ENCODE peak calls at places on chromosomes 13 and 19, in eight cellular contexts. F is vagina, R is K562, L is lower leg skin, G is suprapubic skin, T is testis, U is ovary, V is Peyer's patch. C is an unnamed sample.

GRCh38 chr19:31960474-31960873 is 384.9 kb upstream of the ZNF507 start:
- DNase-seq in U (no peak), R (no peak), T (no peak), G (no peak), F (no peak), V (no peak), L (no peak), C (no peak)

GRCh38 chr13:38970380-38971051 is 20.1 kb downstream of the STOML3 start:
- DNase-seq in L (no peak), G (no peak), V (no peak), R (no peak), T (no peak), F (no peak), U (no peak), C (no peak)

GRCh38 chr19:30492581-30492980 is 120.4 kb downstream of the ZNF536 start:
- DNase-seq in T (no peak), V (no peak), F (no peak), R (no peak), U (no peak), G (no peak), L (no peak), C (no peak)

GRCh38 chr13:112750570-112750969 is 60.7 kb downstream of the ATP11A start:
- DNase-seq in R (no peak), V (no peak), L (no peak), G (no peak), U (no peak), F (no peak), T (no peak), C (no peak)

GRCh38 chr19:38658462-38659306 is 11.2 kb downstream of the ACTN4 start:
- DNase-seq in U (peak), G (no peak), F (no peak), T (peak), R (no peak), V (no peak), L (peak), C (no peak)

GRCh38 chr13:104837756-104838155 is 1697.7 kb downstream of the EFNB2 start:
- DNase-seq in G (no peak), U (no peak), V (no peak), F (no peak), R (no peak), T (no peak), L (no peak), C (peak)

GRCh38 chr19:46411088-46412033 is 2.0 kb downstream of the CCDC8 start:
- DNase-seq in U (peak), T (no peak), R (peak), L (no peak), F (no peak), G (no peak), V (no peak), C (no peak)

GRCh38 chr19:42693760-42694350 is 46.4 kb downstream of the PSG3 start:
- DNase-seq in U (no peak), F (no peak), V (no peak), R (peak), L (no peak), T (peak), G (no peak), C (peak)

GRCh38 chr19:12527034-12527836 is 24.0 kb downstream of the ZNF564 start:
- DNase-seq in T (no peak), R (peak), V (no peak), G (no peak), L (no peak), U (no peak), F (no peak), C (peak)

GRCh38 chr13:72782717-72783116 is 784 bp downstream of the PIBF1 start:
- DNase-seq in L (no peak), T (no peak), U (no peak), R (peak), G (no peak), V (no peak), F (no peak), C (peak)

GRCh38 chr19:39193785-39194184 is 3.0 kb upstream of the NCCRP1 start:
- DNase-seq in F (no peak), T (no peak), G (no peak), V (no peak), R (no peak), U (no peak), L (no peak), C (no peak)

GRCh38 chr13:25847635-25848616 is 203.9 kb downstream of the SHISA2 start:
- DNase-seq in T (peak), L (no peak), U (no peak), G (no peak), V (peak), F (no peak), R (no peak), C (peak)

GRCh38 chr13:42064259-42064658 is 15.8 kb downstream of the DGKH start:
- DNase-seq in T (no peak), U (no peak), R (no peak), V (no peak), G (no peak), L (no peak), F (no peak), C (no peak)

GRCh38 chr13:28636677-28637317 is 22.1 kb upstream of the POMP start:
- DNase-seq in F (no peak), G (no peak), U (no peak), R (peak), V (peak), T (peak), L (peak), C (peak)

GRCh38 chr19:10285393-10285792 is 1.4 kb upstream of the ICAM4 start:
- DNase-seq in R (peak), F (no peak), G (no peak), T (no peak), L (no peak), U (no peak), V (no peak), C (peak)

GRCh38 chr19:44498988-44499387 is 1.3 kb downstream of the ZNF180 start:
- DNase-seq in G (no peak), L (no peak), V (no peak), F (no peak), U (peak), R (no peak), T (no peak), C (no peak)

GRCh38 chr19:47176627-47177090 is 46.0 kb downstream of the SAE1 start:
- DNase-seq in V (peak), R (no peak), L (no peak), F (no peak), T (no peak), U (no peak), G (no peak), C (peak)

GRCh38 chr13:111926501-111927180 is 140.3 kb upstream of the SOX1 start:
- DNase-seq in V (no peak), G (peak), U (no peak), T (no peak), L (no peak), R (no peak), F (no peak), C (no peak)

GRCh38 chr13:114130708-114131580 is 1.5 kb downstream of the RASA3 start:
- DNase-seq in U (no peak), R (peak), T (no peak), G (no peak), L (no peak), F (no peak), V (peak), C (peak)

GRCh38 chr19:18412610-18413239 is 6.5 kb upstream of the SSBP4 start:
- DNase-seq in U (no peak), G (peak), L (peak), F (no peak), T (no peak), R (no peak), V (no peak), C (peak)

GRCh38 chr19:20423381-20424207 is 142.0 kb downstream of the ZNF737 start:
- DNase-seq in U (peak), V (peak), G (peak), L (peak), F (no peak), R (peak), T (peak), C (peak)

GRCh38 chr19:17847538-17848366 is at the start of gene JAK3:
- DNase-seq in F (no peak), L (no peak), T (peak), G (no peak), U (peak), V (peak), R (peak), C (no peak)

GRCh38 chr13:46961719-46962118 is 64.9 kb upstream of the HTR2A start:
- DNase-seq in U (no peak), F (no peak), T (no peak), R (peak), V (no peak), G (no peak), L (no peak), C (peak)

GRCh38 chr13:79674765-79675515 is 194.0 kb downstream of the NDFIP2 start:
- DNase-seq in G (no peak), F (no peak), V (no peak), U (no peak), R (no peak), T (no peak), L (no peak), C (no peak)

GRCh38 chr13:97307882-97308624 is 85.9 kb downstream of the MBNL2 start:
- DNase-seq in L (no peak), U (no peak), F (no peak), R (no peak), G (no peak), V (no peak), T (peak), C (no peak)

GRCh38 chr13:20495087-20496023 is 30.3 kb downstream of the CRYL1 start:
- DNase-seq in L (peak), V (peak), T (peak), R (peak), F (no peak), U (peak), G (no peak), C (peak)

GRCh38 chr13:95624020-95624419 is 20.5 kb downstream of the DZIP1 start:
- DNase-seq in V (no peak), F (no peak), T (no peak), R (peak), L (no peak), U (no peak), G (no peak), C (peak)

GRCh38 chr19:35154535-35155406 is at the start of gene FXYD5:
- DNase-seq in L (peak), G (peak), F (no peak), T (no peak), U (no peak), R (peak), V (peak), C (peak)

GRCh38 chr13:103436057-103436654 is 369.9 kb upstream of the SLC10A2 start:
- DNase-seq in T (no peak), V (no peak), G (no peak), R (no peak), F (no peak), L (no peak), U (no peak), C (no peak)

GRCh38 chr13:52695856-52696255 is 43.2 kb downstream of the SUGT1 start:
- DNase-seq in U (no peak), F (no peak), R (no peak), L (no peak), G (no peak), V (no peak), T (no peak), C (peak)

GRCh38 chr19:2494447-2495129 is 18.7 kb downstream of the GADD45B start:
- DNase-seq in F (no peak), L (peak), V (peak), U (peak), G (peak), T (peak), R (peak), C (peak)

GRCh38 chr13:73945871-73946270 is 188.3 kb downstream of the KLF12 start:
- DNase-seq in F (no peak), V (no peak), U (no peak), L (no peak), T (no peak), G (no peak), R (no peak), C (no peak)

GRCh38 chr19:53945441-53945840 is 17.3 kb upstream of the CACNG8 start:
- DNase-seq in G (no peak), F (no peak), R (peak), T (no peak), U (no peak), V (no peak), L (no peak), C (peak)

GRCh38 chr13:33153421-33154381 is 131.9 kb downstream of the STARD13 start:
- DNase-seq in R (no peak), F (no peak), U (no peak), T (no peak), L (no peak), G (no peak), V (no peak), C (no peak)
- TF ChIP-seq POLR2A in R (no peak), F (no peak), U (no peak), T (no peak), L (no peak), G (no peak), V (no peak), C (no peak)

GRCh38 chr13:29819157-29819556 is 31.3 kb downstream of the UBL3 start:
- DNase-seq in R (no peak), L (no peak), V (no peak), T (no peak), G (no peak), U (no peak), F (no peak), C (no peak)
- H3K4me3 ChIP-seq in R (no peak), L (no peak), V (no peak), T (no peak), G (no peak), U (no peak), F (no peak), C (no peak)

GRCh38 chr19:13883665-13884064 is 6.7 kb downstream of the NANOS3 start:
- DNase-seq in T (no peak), U (no peak), G (no peak), V (no peak), R (no peak), L (no peak), F (no peak), C (no peak)
- TF ChIP-seq CTCF in T (no peak), U (no peak), G (no peak), V (no peak), R (peak), L (no peak), F (no peak), C (no peak)

GRCh38 chr19:52942371-52943133 is 19.3 kb upstream of the ZNF888 start:
- DNase-seq in V (peak), T (peak), U (peak), L (peak), R (peak), F (no peak), G (peak), C (peak)
- TF ChIP-seq POLR2A in V (peak), T (no peak), U (peak), L (peak), R (peak), F (peak), G (peak), C (peak)

DNA sequence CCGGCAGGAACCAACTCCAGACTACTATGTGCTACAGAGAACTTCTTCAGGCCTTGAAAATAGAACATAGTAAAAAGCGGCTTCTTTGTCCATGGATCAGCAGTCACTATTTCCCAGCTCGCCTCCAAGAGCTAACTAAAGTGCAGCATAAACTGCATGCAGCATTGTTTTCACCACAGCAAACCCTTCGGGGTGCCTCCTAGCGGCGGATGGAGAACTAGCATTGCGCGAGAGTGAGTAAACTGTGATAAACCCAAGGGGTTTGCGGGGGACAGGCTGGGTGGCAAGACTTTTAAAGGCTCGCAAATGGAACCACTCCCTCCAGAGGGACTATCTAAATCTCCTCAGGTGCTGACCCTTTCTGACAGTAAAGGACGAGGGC is 21.6 kb upstream of the SGCG start:
- DNase-seq in U (no peak), R (peak), L (no peak), V (no peak), G (no peak), T (peak), F (no peak), C (peak)
- H3K4me3 ChIP-seq in U (no peak), R (no peak), L (peak), V (no peak), G (peak), T (peak), F (peak), C (no peak)

GRCh38 chr19:56301152-56301551 is 13.5 kb downstream of the ZSCAN5A start:
- DNase-seq in U (no peak), G (no peak), V (no peak), T (no peak), R (no peak), F (no peak), L (no peak), C (no peak)
- TF ChIP-seq CTCF in U (no peak), G (no peak), V (no peak), T (peak), R (no peak), F (no peak), L (no peak), C (no peak)

C was measured in NB4.